ENCODE peak calls at places on chromosome 13, in seven cellular contexts. One of them, this sample, is unnamed.

GRCh38 chr13:30731658-30732390 is 3.5 kb upstream of the ALOX5AP start:
- DNase-seq in effector CD4-positive, alpha-beta T cell: no peak
- DNase-seq in AG04449: no peak
- DNase-seq in transverse colon: no peak
- DNase-seq in dermis blood vessel endothelial cell: no peak
- DNase-seq in NCI-H2081: no peak
- DNase-seq in T-helper 17 cell: no peak
- DNase-seq in this sample: no peak

GRCh38 chr13:100547805-100548204 is 40.8 kb downstream of the GGACT start:
- DNase-seq in effector CD4-positive, alpha-beta T cell: no peak
- DNase-seq in AG04449: no peak
- DNase-seq in transverse colon: no peak
- DNase-seq in dermis blood vessel endothelial cell: no peak
- DNase-seq in NCI-H2081: no peak
- DNase-seq in T-helper 17 cell: no peak
- DNase-seq in this sample: no peak

GRCh38 chr13:108326318-108326717 is 56.8 kb downstream of the TNFSF13B start:
- DNase-seq in effector CD4-positive, alpha-beta T cell: no peak
- DNase-seq in AG04449: no peak
- DNase-seq in transverse colon: no peak
- DNase-seq in dermis blood vessel endothelial cell: no peak
- DNase-seq in NCI-H2081: peak; percentile 10
- DNase-seq in T-helper 17 cell: no peak
- DNase-seq in this sample: no peak

GRCh38 chr13:30314069-30314468 is 6.7 kb upstream of the KATNAL1 start:
- DNase-seq in effector CD4-positive, alpha-beta T cell: no peak
- DNase-seq in AG04449: no peak
- DNase-seq in transverse colon: no peak
- DNase-seq in dermis blood vessel endothelial cell: no peak
- DNase-seq in NCI-H2081: no peak
- DNase-seq in T-helper 17 cell: no peak
- DNase-seq in this sample: no peak

GRCh38 chr13:70829748-70830147 is 721.5 kb upstream of the KLHL1 start:
- DNase-seq in effector CD4-positive, alpha-beta T cell: no peak
- DNase-seq in AG04449: no peak
- DNase-seq in transverse colon: no peak
- DNase-seq in dermis blood vessel endothelial cell: no peak
- DNase-seq in NCI-H2081: no peak
- DNase-seq in T-helper 17 cell: no peak
- DNase-seq in this sample: no peak

GRCh38 chr13:94305463-94305862 is 174.0 kb downstream of the DCT start:
- DNase-seq in effector CD4-positive, alpha-beta T cell: no peak
- DNase-seq in AG04449: no peak
- DNase-seq in transverse colon: no peak
- DNase-seq in dermis blood vessel endothelial cell: peak; percentile 57
- DNase-seq in NCI-H2081: no peak
- DNase-seq in T-helper 17 cell: no peak
- DNase-seq in this sample: peak; percentile 85

GRCh38 chr13:47426126-47426849 is 529.4 kb upstream of the HTR2A start:
- DNase-seq in effector CD4-positive, alpha-beta T cell: no peak
- DNase-seq in AG04449: peak; percentile 64
- DNase-seq in transverse colon: peak; percentile 7
- DNase-seq in dermis blood vessel endothelial cell: no peak
- DNase-seq in NCI-H2081: no peak
- DNase-seq in T-helper 17 cell: no peak
- DNase-seq in this sample: no peak

GRCh38 chr13:112972867-112973576 is 4.0 kb downstream of the MCF2L start:
- DNase-seq in effector CD4-positive, alpha-beta T cell: no peak
- DNase-seq in AG04449: no peak
- DNase-seq in transverse colon: peak; percentile 7
- DNase-seq in dermis blood vessel endothelial cell: no peak
- DNase-seq in NCI-H2081: no peak
- DNase-seq in T-helper 17 cell: no peak
- DNase-seq in this sample: no peak

GRCh38 chr13:75460644-75461043 is 21.3 kb downstream of the TBC1D4 start:
- DNase-seq in effector CD4-positive, alpha-beta T cell: no peak
- DNase-seq in AG04449: no peak
- DNase-seq in transverse colon: no peak
- DNase-seq in dermis blood vessel endothelial cell: no peak
- DNase-seq in NCI-H2081: no peak
- DNase-seq in T-helper 17 cell: no peak
- DNase-seq in this sample: no peak

GRCh38 chr13:99086149-99086868 is 108.4 kb upstream of the DOCK9 start:
- DNase-seq in effector CD4-positive, alpha-beta T cell: peak; percentile 60
- DNase-seq in AG04449: no peak
- DNase-seq in transverse colon: peak; percentile 60
- DNase-seq in dermis blood vessel endothelial cell: peak; percentile 63
- DNase-seq in NCI-H2081: peak; percentile 30
- DNase-seq in T-helper 17 cell: peak; percentile 67
- DNase-seq in this sample: peak; percentile 58

GRCh38 chr13:27973291-27973690 is 4.2 kb upstream of the CDX2 start:
- DNase-seq in effector CD4-positive, alpha-beta T cell: no peak
- DNase-seq in AG04449: no peak
- DNase-seq in transverse colon: peak; percentile 37
- DNase-seq in dermis blood vessel endothelial cell: no peak
- DNase-seq in NCI-H2081: no peak
- DNase-seq in T-helper 17 cell: no peak
- DNase-seq in this sample: no peak

GRCh38 chr13:33487575-33488243 is 202.2 kb upstream of the STARD13 start:
- DNase-seq in effector CD4-positive, alpha-beta T cell: no peak
- DNase-seq in AG04449: no peak
- DNase-seq in transverse colon: no peak
- DNase-seq in dermis blood vessel endothelial cell: peak; percentile 50
- DNase-seq in NCI-H2081: no peak
- DNase-seq in T-helper 17 cell: no peak
- DNase-seq in this sample: peak; percentile 68

GRCh38 chr13:45398862-45399261 is 19.3 kb downstream of the SLC25A30 start:
- DNase-seq in effector CD4-positive, alpha-beta T cell: peak; percentile 28
- DNase-seq in AG04449: no peak
- DNase-seq in transverse colon: no peak
- DNase-seq in dermis blood vessel endothelial cell: no peak
- DNase-seq in NCI-H2081: no peak
- DNase-seq in T-helper 17 cell: no peak
- DNase-seq in this sample: no peak

GRCh38 chr13:60112771-60113170 is 51.0 kb downstream of the DIAPH3 start:
- DNase-seq in effector CD4-positive, alpha-beta T cell: no peak
- DNase-seq in AG04449: peak; percentile 4
- DNase-seq in transverse colon: no peak
- DNase-seq in dermis blood vessel endothelial cell: no peak
- DNase-seq in NCI-H2081: no peak
- DNase-seq in T-helper 17 cell: no peak
- DNase-seq in this sample: peak; percentile 19

GRCh38 chr13:45370922-45371406 is 30.0 kb upstream of the TPT1 start:
- DNase-seq in effector CD4-positive, alpha-beta T cell: peak; percentile 36
- DNase-seq in AG04449: no peak
- DNase-seq in transverse colon: peak; percentile 71
- DNase-seq in dermis blood vessel endothelial cell: peak; percentile 83
- DNase-seq in NCI-H2081: peak; percentile 50
- DNase-seq in T-helper 17 cell: peak; percentile 59
- DNase-seq in this sample: peak; percentile 87

GRCh38 chr13:75319244-75319643 is 162.7 kb downstream of the TBC1D4 start:
- DNase-seq in effector CD4-positive, alpha-beta T cell: no peak
- DNase-seq in AG04449: no peak
- DNase-seq in transverse colon: no peak
- DNase-seq in dermis blood vessel endothelial cell: peak; percentile 64
- DNase-seq in NCI-H2081: no peak
- DNase-seq in T-helper 17 cell: no peak
- DNase-seq in this sample: no peak

GRCh38 chr13:50969691-50970090 is 60.1 kb downstream of the RNASEH2B start:
- DNase-seq in effector CD4-positive, alpha-beta T cell: no peak
- DNase-seq in AG04449: no peak
- DNase-seq in transverse colon: peak; percentile 26
- DNase-seq in dermis blood vessel endothelial cell: peak; percentile 6
- DNase-seq in NCI-H2081: no peak
- DNase-seq in T-helper 17 cell: no peak
- DNase-seq in this sample: peak; percentile 49

This sample was measured in cardiac muscle cell.